ENCODE peak calls at places on chromosomes 7 and 10, in six cellular contexts. J is HCT116, E is SK-N-SH, O is H1, G is K562, X is HepG2. N is an unnamed sample.

GRCh38 chr10:86857097-86857825 is 100.2 kb downstream of the MMRN2 start:
- DNase-seq in J (no peak), E (no peak), O (no peak), G (no peak), X (no peak), N (no peak)

GRCh38 chr10:133289761-133290160 is 13.1 kb upstream of the ADAM8 start:
- DNase-seq in J (no peak), E (no peak), O (no peak), G (no peak), X (no peak), N (no peak)

GRCh38 chr7:8058852-8059251 is 90.3 kb downstream of the GLCCI1 start:
- DNase-seq in J (no peak), E (no peak), O (no peak), G (no peak), X (no peak), N (no peak)

GRCh38 chr10:129771024-129771423 is 193.1 kb downstream of the EBF3 start:
- DNase-seq in J (no peak), E (no peak), O (no peak), G (no peak), X (no peak), N (no peak)

GRCh38 chr10:114297136-114297705 is 58.2 kb downstream of the VWA2 start:
- DNase-seq in J (no peak), E (no peak), O (no peak), G (no peak), X (no peak), N (no peak)

GRCh38 chr10:3325954-3326353 is 153.4 kb upstream of the PITRM1 start:
- DNase-seq in J (no peak), E (no peak), O (no peak), G (no peak), X (no peak), N (no peak)

GRCh38 chr7:131413711-131414110 is 86.0 kb downstream of the MKLN1 start:
- DNase-seq in J (no peak), E (no peak), O (no peak), G (no peak), X (no peak), N (no peak)

GRCh38 chr7:70585071-70585470 is 546.9 kb upstream of the GALNT17 start:
- DNase-seq in J (no peak), E (peak; percentile 66), O (no peak), G (no peak), X (no peak), N (no peak)

GRCh38 chr10:1575481-1576244 is 161.7 kb downstream of the ADARB2 start:
- DNase-seq in J (no peak), E (no peak), O (no peak), G (no peak), X (no peak), N (no peak)

GRCh38 chr7:126605056-126605455 is 647.7 kb downstream of the GRM8 start:
- DNase-seq in J (no peak), E (peak; percentile 55), O (no peak), G (no peak), X (no peak), N (no peak)

GRCh38 chr7:91434821-91435220 is 170.6 kb downstream of the FZD1 start:
- DNase-seq in J (no peak), E (no peak), O (no peak), G (no peak), X (no peak), N (no peak)

GRCh38 chr7:27576360-27576944 is 86.2 kb downstream of the HIBADH start:
- DNase-seq in J (peak; percentile 29), E (peak; percentile 41), O (no peak), G (peak; percentile 19), X (peak; percentile 21), N (no peak)

GRCh38 chr7:158676171-158676840 is 28.3 kb downstream of the NCAPG2 start:
- DNase-seq in J (no peak), E (no peak), O (no peak), G (no peak), X (no peak), N (no peak)

GRCh38 chr10:118963341-118963740 is 66.2 kb upstream of the NANOS1 start:
- DNase-seq in J (no peak), E (no peak), O (no peak), G (no peak), X (no peak), N (no peak)

GRCh38 chr7:41316410-41316809 is 386.5 kb downstream of the INHBA start:
- DNase-seq in J (no peak), E (no peak), O (no peak), G (no peak), X (peak; percentile 80), N (no peak)

GRCh38 chr7:100867040-100867795 is at the start of gene TRIP6:
- DNase-seq in J (peak; percentile 68), E (peak; percentile 59), O (peak; percentile 64), G (peak; percentile 99), X (no peak), N (no peak)

GRCh38 chr10:17144757-17145156 is 15.1 kb upstream of the CUBN start:
- DNase-seq in J (no peak), E (no peak), O (no peak), G (no peak), X (no peak), N (peak; percentile 9)

GRCh38 chr7:144818516-144818915 is 17.3 kb downstream of the TPK1 start:
- DNase-seq in J (no peak), E (no peak), O (no peak), G (no peak), X (no peak), N (no peak)

GRCh38 chr7:14521183-14521582 is 381.4 kb downstream of the DGKB start:
- DNase-seq in J (no peak), E (no peak), O (no peak), G (no peak), X (no peak), N (no peak)

GRCh38 chr7:107049480-107049879 is 5.0 kb downstream of the PRKAR2B start:
- DNase-seq in J (no peak), E (no peak), O (no peak), G (no peak), X (no peak), N (no peak)

GRCh38 chr7:154679689-154680088 is 323.2 kb downstream of the PAXIP1 start:
- DNase-seq in J (no peak), E (no peak), O (no peak), G (no peak), X (no peak), N (no peak)

GRCh38 chr7:130903358-130903974 is 169.5 kb upstream of the KLF14 start:
- DNase-seq in J (no peak), E (no peak), O (no peak), G (no peak), X (no peak), N (no peak)

GRCh38 chr10:12943425-12943824 is 58.1 kb downstream of the CCDC3 start:
- DNase-seq in J (no peak), E (no peak), O (no peak), G (no peak), X (no peak), N (no peak)

GRCh38 chr7:151146761-151147160 is 20.7 kb downstream of the GBX1 start:
- DNase-seq in J (no peak), E (no peak), O (no peak), G (no peak), X (no peak), N (no peak)
- TF ChIP-seq YY1 in J (no peak), E (no peak), O (no peak), G (no peak), X (no peak), N (no peak)

GRCh38 chr10:126969310-126969709 is 64.1 kb downstream of the DOCK1 start:
- DNase-seq in J (peak; percentile 8), E (no peak), O (no peak), G (no peak), X (no peak), N (no peak)
- TF ChIP-seq CTCF in J (peak; percentile 43), E (peak; percentile 31), O (peak; percentile 54), G (no peak), X (peak; percentile 34), N (no peak)

GRCh38 chr10:77649333-77650331 is 12.0 kb upstream of the KCNMA1 start:
- DNase-seq in J (no peak), E (no peak), O (no peak), G (no peak), X (peak; percentile 16), N (no peak)
- TF ChIP-seq YY1 in J (no peak), E (no peak), O (no peak), G (no peak), X (no peak), N (no peak)

DNA sequence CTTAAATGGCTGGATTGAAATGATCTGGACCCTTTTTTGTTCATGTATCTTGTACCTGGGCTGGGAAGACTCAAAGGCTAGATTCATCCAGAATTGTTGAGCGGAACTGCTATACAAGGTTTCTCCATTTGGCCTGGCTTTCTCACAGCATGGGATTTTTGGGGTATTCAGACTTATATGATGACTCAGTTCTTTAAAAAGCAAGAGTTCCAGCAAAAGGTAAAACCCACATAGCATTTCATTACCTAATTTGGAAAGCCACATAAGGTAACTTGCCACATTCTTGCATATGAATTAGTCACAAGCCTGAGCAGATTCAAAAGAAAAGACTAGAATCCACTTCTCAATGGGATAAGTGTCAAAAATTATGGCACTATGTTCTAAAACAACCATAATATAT is 137.4 kb downstream of the HGF start:
- DNase-seq in J (no peak), E (no peak), O (no peak), G (no peak), X (no peak), N (no peak)
- TF ChIP-seq CTCF in J (no peak), E (no peak), O (no peak), G (no peak), X (no peak), N (no peak)

GRCh38 chr7:20010877-20011276 is 206.3 kb downstream of the MACC1 start:
- DNase-seq in J (no peak), E (no peak), O (no peak), G (no peak), X (no peak), N (peak; percentile 35)

GRCh38 chr7:20012100-20012499 is 205.1 kb downstream of the MACC1 start:
- DNase-seq in J (no peak), E (no peak), O (no peak), G (no peak), X (no peak), N (no peak)

GRCh38 chr7:20016669-20017068 is 200.5 kb downstream of the MACC1 start:
- DNase-seq in J (no peak), E (no peak), O (no peak), G (no peak), X (no peak), N (no peak)

DNA sequence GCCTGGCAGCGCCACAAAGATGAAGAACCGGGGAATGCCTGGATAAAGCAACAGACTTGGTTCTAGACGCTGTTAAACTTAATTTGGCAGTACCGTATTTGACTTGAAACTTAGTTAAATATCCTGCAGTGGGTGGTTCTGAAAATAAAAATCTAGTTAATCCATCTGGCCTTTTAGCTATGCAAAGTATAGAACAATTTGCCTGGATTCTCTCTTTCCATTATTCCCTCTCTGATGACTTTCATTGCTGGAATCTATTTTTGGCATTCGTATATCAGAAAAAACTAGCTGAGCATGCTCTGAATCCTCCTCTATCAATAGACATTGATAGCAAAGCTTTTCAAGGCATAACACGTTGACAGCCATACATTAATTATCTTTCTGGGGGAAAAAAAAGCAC is 203.6 kb downstream of the MACC1 start:
- DNase-seq in J (no peak), E (no peak), O (no peak), G (no peak), X (no peak), N (no peak)
- TF ChIP-seq YY1 in J (no peak), E (no peak), O (no peak), G (no peak), X (no peak), N (no peak)